ENCODE peak calls at places on chromosomes 2 and 18, in six cellular contexts. P is hepatocyte, B is adrenal gland, V is iPS DF 6.9, K is gastrocnemius medialis, L is A549. A is an unnamed sample. For H3K4me1, the result is how much of the 10 kb centered on the place peaks cover.

GRCh38 chr2:12300019-12300602 is 416.6 kb upstream of the TRIB2 start:
- DNase-seq in P (no peak), B (no peak), V (no peak), K (no peak), L (no peak), A (no peak)

GRCh38 chr2:41916177-41916576 is 131.6 kb upstream of the PKDCC start:
- DNase-seq in P (no peak), B (no peak), V (no peak), K (no peak), L (no peak), A (no peak)

GRCh38 chr2:154694881-154695280 is 3.6 kb upstream of the KCNJ3 start:
- DNase-seq in P (no peak), B (no peak), V (no peak), K (no peak), L (no peak), A (no peak)

GRCh38 chr18:22559414-22560282 is 141.9 kb upstream of the CTAGE1 start:
- DNase-seq in P (peak), B (peak), V (no peak), K (peak), L (peak), A (peak)

GRCh38 chr2:40284797-40285196 is 167.1 kb downstream of the SLC8A1 start:
- DNase-seq in P (no peak), B (no peak), V (no peak), K (no peak), L (no peak), A (no peak)

GRCh38 chr18:58649966-58650816 is 21.1 kb upstream of the MALT1 start:
- DNase-seq in P (no peak), B (no peak), V (no peak), K (no peak), L (no peak), A (no peak)

GRCh38 chr2:15893085-15893484 is 47.3 kb upstream of the MYCN start:
- DNase-seq in P (no peak), B (no peak), V (no peak), K (no peak), L (no peak), A (no peak)

GRCh38 chr2:15730545-15731212 is 139.0 kb downstream of the DDX1 start:
- DNase-seq in P (peak), B (peak), V (no peak), K (peak), L (peak), A (peak)

GRCh38 chr18:459801-460200 is 40.7 kb downstream of the COLEC12 start:
- DNase-seq in P (no peak), B (no peak), V (no peak), K (no peak), L (no peak), A (no peak)

GRCh38 chr2:72674982-72675915 is 150.6 kb downstream of the EXOC6B start:
- DNase-seq in P (no peak), B (no peak), V (no peak), K (no peak), L (no peak), A (no peak)

GRCh38 chr18:53426656-53427055 is 797.8 kb downstream of the MBD2 start:
- DNase-seq in P (no peak), B (no peak), V (no peak), K (no peak), L (no peak), A (no peak)

GRCh38 chr2:175575346-175576258 is 394.1 kb upstream of the ATP5MC3 start:
- DNase-seq in P (no peak), B (no peak), V (no peak), K (no peak), L (no peak), A (no peak)

GRCh38 chr2:126657146-126657635 is 1.2 kb downstream of the GYPC start:
- DNase-seq in P (peak), B (peak), V (no peak), K (peak), L (no peak), A (peak)

GRCh38 chr2:57139179-57139578 is 907.4 kb upstream of the VRK2 start:
- DNase-seq in P (no peak), B (no peak), V (no peak), K (no peak), L (no peak), A (no peak)

GRCh38 chr2:106096446-106097369 is 97.4 kb downstream of the UXS1 start:
- DNase-seq in P (no peak), B (no peak), V (no peak), K (no peak), L (no peak), A (no peak)

GRCh38 chr2:10989782-10990181 is 78.0 kb downstream of the KCNF1 start:
- DNase-seq in P (no peak), B (no peak), V (no peak), K (no peak), L (no peak), A (no peak)

DNA sequence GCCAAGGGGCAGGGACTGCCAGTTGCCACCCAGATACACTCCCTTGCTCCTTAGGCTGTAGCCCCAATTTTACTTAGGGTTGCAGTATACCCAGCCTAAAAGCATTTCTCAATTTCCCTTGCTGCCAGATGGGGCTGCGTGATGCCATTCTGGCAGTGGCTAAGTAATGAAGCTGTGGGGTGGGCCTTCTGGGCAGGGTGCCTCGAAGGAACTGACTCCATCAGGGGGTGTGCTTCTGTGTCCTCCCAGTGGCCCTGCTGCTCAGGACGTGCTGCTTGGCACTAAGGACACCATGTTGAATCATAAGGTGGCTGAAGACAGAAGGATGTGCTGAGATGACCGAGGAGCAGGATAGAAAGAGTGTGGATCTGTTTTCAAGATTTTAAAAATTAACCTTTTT is 74.2 kb downstream of the VWA3B start:
- DNase-seq in P (no peak), B (no peak), V (no peak), K (peak), L (no peak), A (no peak)
- H3K27ac ChIP-seq in P (no peak), B (no peak), V (no peak), K (peak), L (no peak), A (peak)

GRCh38 chr18:9444549-9444948 is 30.8 kb upstream of the RALBP1 start:
- DNase-seq in P (no peak), B (no peak), V (no peak), K (no peak), L (no peak), A (no peak)

GRCh38 chr18:9449580-9449979 is 25.7 kb upstream of the RALBP1 start:
- DNase-seq in P (peak), B (no peak), V (no peak), K (no peak), L (no peak), A (no peak)

GRCh38 chr18:9449987-9450386 is 25.3 kb upstream of the RALBP1 start:
- DNase-seq in P (no peak), B (no peak), V (no peak), K (no peak), L (no peak), A (no peak)

GRCh38 chr18:9447334-9447733 is 28.0 kb upstream of the RALBP1 start:
- DNase-seq in P (no peak), B (no peak), V (no peak), K (no peak), L (no peak), A (no peak)

DNA sequence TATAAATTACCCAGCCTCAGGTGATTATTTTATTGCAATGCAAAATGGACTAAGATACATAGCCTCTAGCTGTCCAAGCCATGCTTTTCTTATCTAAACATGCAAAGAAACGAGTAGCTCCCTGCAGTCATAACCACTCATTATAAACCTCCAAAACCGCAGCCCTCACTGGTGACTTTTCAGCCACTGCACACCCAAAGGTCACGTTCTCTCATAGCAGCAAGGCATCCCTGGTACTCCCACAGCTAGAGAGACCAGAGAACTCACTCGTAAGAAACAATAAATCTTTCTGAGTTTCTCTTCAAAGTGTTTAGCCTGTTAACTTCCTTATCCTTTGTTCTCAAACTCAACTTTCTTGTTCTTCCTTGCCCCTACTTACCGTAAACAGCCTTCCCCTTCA is 28.5 kb upstream of the RALBP1 start:
- DNase-seq in P (no peak), B (no peak), V (no peak), K (no peak), L (no peak), A (no peak)
- H3K4me1 ChIP-seq in P (under half), B (under half), V (under half), K (under half), L (under half), A (under half)

GRCh38 chr2:169480079-169480465 is 778 bp downstream of the BBS5 start:
- DNase-seq in P (no peak), B (no peak), V (no peak), K (no peak), L (no peak), A (no peak)
- H3K27ac ChIP-seq in P (peak), B (peak), V (no peak), K (peak), L (peak), A (peak)

GRCh38 chr2:43154685-43155084 is 71.7 kb downstream of the ZFP36L2 start:
- DNase-seq in P (no peak), B (no peak), V (no peak), K (no peak), L (no peak), A (no peak)

GRCh38 chr2:43159797-43160196 is 66.6 kb downstream of the ZFP36L2 start:
- DNase-seq in P (no peak), B (no peak), V (no peak), K (no peak), L (no peak), A (no peak)

GRCh38 chr2:43155842-43156511 is 70.4 kb downstream of the ZFP36L2 start:
- DNase-seq in P (no peak), B (no peak), V (no peak), K (no peak), L (no peak), A (no peak)

GRCh38 chr2:43158259-43158880 is 68.0 kb downstream of the ZFP36L2 start:
- DNase-seq in P (peak), B (no peak), V (no peak), K (peak), L (peak), A (peak)

DNA sequence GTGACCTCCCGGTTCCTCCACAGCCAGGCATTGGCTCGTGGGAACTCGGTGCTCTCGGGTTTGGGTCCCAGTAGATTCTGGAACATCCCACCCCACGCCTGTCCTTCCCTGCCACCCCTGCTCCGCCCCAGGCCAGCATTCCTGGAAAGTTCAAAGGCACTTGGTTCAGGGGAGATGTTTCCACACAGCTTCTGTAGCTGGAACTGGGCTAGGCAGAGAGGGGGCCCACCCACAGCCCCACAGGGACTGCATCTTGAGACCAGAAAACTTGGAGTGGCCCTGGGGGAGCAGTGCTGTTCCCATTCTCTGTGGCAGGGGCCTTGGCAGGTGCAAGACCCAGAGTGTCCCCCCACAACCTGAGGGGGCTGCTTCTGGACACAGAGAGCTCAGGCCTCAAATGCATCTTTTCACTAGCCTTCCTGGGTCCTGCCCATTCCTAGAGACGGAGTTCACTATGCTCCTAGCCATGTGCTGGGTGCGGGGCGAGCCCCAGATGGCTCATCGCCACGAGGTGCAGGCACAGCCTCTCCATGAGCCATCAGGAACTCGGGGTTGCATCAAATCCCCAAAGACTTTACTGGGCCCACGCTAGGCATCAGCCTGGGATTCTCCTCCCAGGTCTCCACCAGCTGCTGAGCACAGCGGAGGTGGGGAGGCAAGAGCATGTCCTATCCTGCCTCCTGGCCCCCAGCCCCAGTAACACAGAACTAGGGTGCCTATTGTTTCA is 68.7 kb downstream of the ZFP36L2 start:
- DNase-seq in P (no peak), B (no peak), V (no peak), K (no peak), L (no peak), A (no peak)
- H3K4me1 ChIP-seq in P (under half), B (under half), V (under half), K (under half), L (half or more), A (under half)

GRCh38 chr2:207042841-207043240 is 103.5 kb downstream of the CPO start:
- DNase-seq in P (no peak), B (no peak), V (no peak), K (no peak), L (no peak), A (no peak)
- H3K27ac ChIP-seq in P (no peak), B (no peak), V (no peak), K (no peak), L (no peak), A (peak)

GRCh38 chr2:216369821-216370220 is 2.5 kb downstream of the MARCHF4 start:
- DNase-seq in P (no peak), B (no peak), V (no peak), K (no peak), L (no peak), A (no peak)
- H3K4me1 ChIP-seq in P (under half), B (under half), V (under half), K (under half), L (under half), A (under half)

GRCh38 chr18:12031836-12032235 is 50.5 kb downstream of the IMPA2 start:
- DNase-seq in P (no peak), B (peak), V (no peak), K (peak), L (no peak), A (no peak)
- H3K27ac ChIP-seq in P (no peak), B (peak), V (no peak), K (peak), L (no peak), A (no peak)

GRCh38 chr2:196247979-196248286 is 76.6 kb upstream of the STK17B start:
- DNase-seq in P (no peak), B (no peak), V (no peak), K (no peak), L (no peak), A (no peak)

GRCh38 chr2:196247114-196247978 is 76.0 kb upstream of the STK17B start:
- DNase-seq in P (no peak), B (no peak), V (no peak), K (peak), L (no peak), A (no peak)

GRCh38 chr2:196244966-196245365 is 73.6 kb upstream of the STK17B start:
- DNase-seq in P (no peak), B (no peak), V (no peak), K (no peak), L (no peak), A (no peak)

GRCh38 chr2:196244516-196244915 is 73.1 kb upstream of the STK17B start:
- DNase-seq in P (no peak), B (no peak), V (no peak), K (no peak), L (no peak), A (no peak)

GRCh38 chr2:196245746-196246145 is 74.4 kb upstream of the STK17B start:
- DNase-seq in P (no peak), B (no peak), V (no peak), K (no peak), L (no peak), A (no peak)
- H3K4me1 ChIP-seq in P (under half), B (under half), V (under half), K (under half), L (under half), A (under half)

DNA sequence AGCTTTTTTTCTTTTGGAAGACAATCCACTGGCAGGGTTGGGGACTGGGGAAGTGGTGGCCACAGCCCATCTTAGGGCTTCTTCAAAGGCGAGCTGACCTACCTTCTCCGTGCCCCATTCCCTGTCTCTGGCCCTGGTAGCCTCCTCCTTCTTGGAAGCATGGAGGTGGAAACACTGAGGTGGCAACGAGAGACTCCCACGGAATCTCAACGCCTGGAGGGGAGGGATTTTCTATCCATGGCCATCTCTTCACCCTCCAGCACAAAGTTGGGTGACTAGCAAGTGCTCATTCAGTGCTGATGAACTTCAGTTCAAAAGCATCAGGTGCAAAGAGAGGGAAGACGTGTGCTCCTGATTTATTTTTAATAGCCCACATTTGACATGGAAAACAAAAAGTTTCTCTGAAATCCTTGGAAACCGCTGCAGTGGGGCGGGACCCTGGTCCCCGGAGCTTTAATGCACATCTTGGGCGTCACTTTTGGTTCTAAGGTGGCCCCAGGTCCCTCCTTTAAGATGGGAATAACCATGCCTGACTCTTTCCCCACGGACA is 615 bp upstream of the ARMC9 start:
- DNase-seq in P (no peak), B (no peak), V (no peak), K (no peak), L (no peak), A (no peak)
- H3K27ac ChIP-seq in P (peak), B (peak), V (no peak), K (no peak), L (peak), A (peak)

GRCh38 chr2:152444448-152444847 is 109.5 kb downstream of the FMNL2 start:
- DNase-seq in P (no peak), B (no peak), V (no peak), K (no peak), L (no peak), A (no peak)

GRCh38 chr2:152447897-152448296 is 112.9 kb downstream of the FMNL2 start:
- DNase-seq in P (no peak), B (no peak), V (no peak), K (no peak), L (no peak), A (no peak)

GRCh38 chr2:152445791-152446201 is 110.8 kb downstream of the FMNL2 start:
- DNase-seq in P (no peak), B (peak), V (no peak), K (no peak), L (peak), A (no peak)

GRCh38 chr2:152445375-152445774 is 110.4 kb downstream of the FMNL2 start:
- DNase-seq in P (no peak), B (no peak), V (no peak), K (no peak), L (no peak), A (no peak)

GRCh38 chr2:152446213-152446612 is 111.2 kb downstream of the FMNL2 start:
- DNase-seq in P (no peak), B (no peak), V (no peak), K (no peak), L (no peak), A (no peak)
- H3K4me1 ChIP-seq in P (under half), B (under half), V (under half), K (under half), L (under half), A (under half)